ENCODE peak calls at places on chromosomes 11 and 22, in ten cellular contexts. R is transverse colon; G is CD4-positive, CD25-positive, alpha-beta regulatory T cell; H is AG04450; Q is adrenal gland; M is right lobe of liver; I is psoas muscle; X is CD8-positive, alpha-beta T cell; E is dorsolateral prefrontal cortex; P is suprapubic skin. B is an unnamed sample.

GRCh38 chr22:17880020-17880419 is 105.8 kb upstream of the BID start:
- DNase-seq in R (no peak), G (no peak), H (no peak), Q (no peak), M (no peak), I (no peak), X (no peak), E (no peak), P (no peak), B (no peak)

GRCh38 chr11:130638048-130638447 is 189.6 kb downstream of the ADAMTS15 start:
- DNase-seq in R (no peak), G (no peak), H (no peak), Q (no peak), M (no peak), I (no peak), X (no peak), E (no peak), P (no peak), B (no peak)

GRCh38 chr11:103091024-103091423 is 936 bp downstream of the DCUN1D5 start:
- DNase-seq in R (no peak), G (no peak), H (no peak), Q (no peak), M (no peak), I (no peak), X (no peak), E (no peak), P (no peak), B (no peak)

GRCh38 chr11:13786688-13787087 is 118.2 kb downstream of the FAR1 start:
- DNase-seq in R (no peak), G (no peak), H (no peak), Q (no peak), M (no peak), I (no peak), X (no peak), E (no peak), P (no peak), B (no peak)

GRCh38 chr22:29004647-29005371 is 56.8 kb downstream of the C22orf31 start:
- DNase-seq in R (peak; percentile 60), G (no peak), H (no peak), Q (peak; percentile 59), M (peak; percentile 70), I (peak; percentile 62), X (no peak), E (peak; percentile 53), P (no peak), B (peak; percentile 73)

GRCh38 chr11:132278801-132279574 is 908.6 kb downstream of the NTM start:
- DNase-seq in R (no peak), G (no peak), H (peak; percentile 15), Q (no peak), M (no peak), I (no peak), X (no peak), E (no peak), P (no peak), B (no peak)

GRCh38 chr11:81237139-81237538 is 1496.5 kb downstream of the FAM181B start:
- DNase-seq in R (no peak), G (no peak), H (no peak), Q (peak; percentile 22), M (no peak), I (no peak), X (no peak), E (no peak), P (no peak), B (no peak)

GRCh38 chr22:31750365-31751284 is 693 bp upstream of the PRR14L start:
- DNase-seq in R (no peak), G (no peak), H (no peak), Q (no peak), M (no peak), I (no peak), X (no peak), E (no peak), P (no peak), B (no peak)

DNA sequence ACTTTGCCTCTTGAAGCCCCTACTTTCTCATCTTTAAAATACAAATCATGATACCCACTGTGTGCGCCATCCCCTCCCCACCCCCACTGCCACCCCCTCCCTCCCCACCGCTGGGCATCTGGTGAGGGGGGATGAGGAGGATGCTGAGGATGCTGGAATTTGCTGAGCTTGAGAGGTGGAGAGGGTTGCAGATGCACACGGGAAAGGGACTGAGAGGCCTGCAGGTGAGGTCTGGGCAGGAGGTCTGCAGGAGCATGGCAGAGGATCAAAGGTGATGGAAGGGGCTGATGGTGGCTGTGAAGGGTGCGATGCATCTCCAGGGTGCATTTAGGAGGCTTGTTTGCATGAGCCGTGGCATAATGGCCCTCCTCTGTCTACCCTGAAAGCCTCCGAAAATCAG is 7.6 kb upstream of the TBC1D22A start:
- DNase-seq in R (no peak), G (no peak), H (no peak), Q (no peak), M (no peak), I (no peak), X (no peak), E (no peak), P (no peak), B (no peak)
- H3K27ac ChIP-seq in R (peak overlapping the region; percentile 89), G (no peak overlapping the region), H (peak overlapping the region; percentile 92), Q (peak overlapping the region; percentile 91), M (peak overlapping the region; percentile 91), I (peak overlapping the region; percentile 99), X (no peak overlapping the region), E (peak overlapping the region; percentile 61), P (peak overlapping the region; percentile 93), B (peak overlapping the region; percentile 83)

GRCh38 chr22:46077669-46078099 is 72.6 kb upstream of the PPARA start:
- DNase-seq in R (peak; percentile 8), G (no peak), H (no peak), Q (no peak), M (peak; percentile 33), I (peak; percentile 61), X (no peak), E (no peak), P (no peak), B (peak; percentile 9)

GRCh38 chr22:46079861-46080821 is 70.2 kb upstream of the PPARA start:
- DNase-seq in R (peak; percentile 60), G (no peak), H (no peak), Q (no peak), M (peak; percentile 51), I (peak; percentile 92), X (no peak), E (peak; percentile 92), P (peak; percentile 89), B (peak; percentile 88)

GRCh38 chr22:46076651-46077339 is 73.5 kb upstream of the PPARA start:
- DNase-seq in R (peak; percentile 28), G (no peak), H (no peak), Q (no peak), M (peak; percentile 67), I (peak; percentile 74), X (no peak), E (peak; percentile 56), P (peak; percentile 83), B (peak; percentile 68)

GRCh38 chr22:46079093-46079860 is 71.0 kb upstream of the PPARA start:
- DNase-seq in R (peak; percentile 7), G (no peak), H (no peak), Q (no peak), M (peak; percentile 46), I (peak; percentile 55), X (no peak), E (peak; percentile 40), P (peak; percentile 76), B (no peak)

DNA sequence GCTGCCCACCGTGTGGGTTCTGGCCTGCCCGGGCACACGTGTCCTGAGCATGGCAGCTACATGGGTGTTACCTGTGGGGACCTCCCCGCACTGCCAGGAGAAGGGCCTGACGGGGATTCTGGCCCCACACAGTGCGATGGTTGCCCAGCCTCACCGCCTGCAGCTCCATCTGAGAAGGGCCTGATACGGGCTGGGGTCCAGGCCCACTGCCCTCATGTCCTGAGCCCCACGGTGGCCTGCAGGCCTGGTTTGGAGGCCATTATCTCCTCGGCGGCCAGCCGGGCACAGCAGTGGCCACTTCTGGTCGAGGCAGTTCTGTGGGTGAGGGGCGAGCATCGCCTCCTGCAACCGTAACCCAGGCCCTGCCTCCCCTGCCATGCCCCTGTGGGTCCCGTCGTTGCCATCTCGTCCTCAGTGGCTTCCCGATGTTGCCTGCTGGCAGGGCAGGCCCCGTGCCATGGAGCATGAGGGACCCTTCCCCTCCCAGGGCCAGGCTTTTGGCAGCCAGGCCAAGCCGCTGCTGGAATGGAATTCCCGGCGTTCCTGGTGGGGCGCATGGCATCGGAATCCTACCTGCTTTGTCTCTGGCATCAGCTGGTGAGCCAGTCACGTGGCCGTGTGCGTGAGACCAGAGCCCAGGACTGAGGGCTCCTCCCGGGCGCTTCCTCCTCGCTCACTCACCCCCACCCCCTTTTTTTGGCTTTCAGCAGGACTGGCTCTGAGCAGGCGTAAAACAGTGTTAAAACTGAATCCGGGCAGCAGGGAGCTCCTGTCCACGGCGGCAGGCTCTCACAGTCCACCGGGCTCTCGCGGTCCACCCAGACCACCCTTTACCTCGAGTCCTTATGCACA is 71.9 kb upstream of the PPARA start:
- DNase-seq in R (peak; percentile 32), G (no peak), H (no peak), Q (peak; percentile 76), M (peak; percentile 75), I (peak; percentile 87), X (no peak), E (peak; percentile 75), P (peak; percentile 86), B (peak; percentile 85)
- H3K4me3 ChIP-seq in R (no peak overlapping the region), G (no peak overlapping the region), H (peak overlapping the region; percentile 18), Q (no peak overlapping the region), M (peak overlapping the region; percentile 13), I (peak overlapping the region; percentile 95), X (no peak overlapping the region), E (peak overlapping the region; percentile 95), P (peak overlapping the region; percentile 79), B (peak overlapping the region; percentile 87)

GRCh38 chr11:2445107-2445947 is 519 bp downstream of the KCNQ1 start:
- DNase-seq in R (no peak), G (no peak), H (no peak), Q (no peak), M (peak; percentile 44), I (peak; percentile 46), X (peak; percentile 29), E (no peak), P (no peak), B (no peak)

GRCh38 chr11:2443406-2443805 is 908 bp downstream of the TRPM5 start:
- DNase-seq in R (no peak), G (no peak), H (no peak), Q (no peak), M (peak; percentile 38), I (peak; percentile 2), X (no peak), E (no peak), P (no peak), B (peak; percentile 45)

GRCh38 chr11:2443881-2444300 is 423 bp downstream of the TRPM5 start:
- DNase-seq in R (peak; percentile 61), G (no peak), H (no peak), Q (no peak), M (peak; percentile 48), I (peak; percentile 35), X (no peak), E (no peak), P (no peak), B (no peak)

GRCh38 chr11:2445948-2446551 is 1.2 kb downstream of the KCNQ1 start:
- DNase-seq in R (peak; percentile 58), G (no peak), H (no peak), Q (peak; percentile 65), M (peak; percentile 49), I (peak; percentile 36), X (no peak), E (no peak), P (no peak), B (peak; percentile 77)

DNA sequence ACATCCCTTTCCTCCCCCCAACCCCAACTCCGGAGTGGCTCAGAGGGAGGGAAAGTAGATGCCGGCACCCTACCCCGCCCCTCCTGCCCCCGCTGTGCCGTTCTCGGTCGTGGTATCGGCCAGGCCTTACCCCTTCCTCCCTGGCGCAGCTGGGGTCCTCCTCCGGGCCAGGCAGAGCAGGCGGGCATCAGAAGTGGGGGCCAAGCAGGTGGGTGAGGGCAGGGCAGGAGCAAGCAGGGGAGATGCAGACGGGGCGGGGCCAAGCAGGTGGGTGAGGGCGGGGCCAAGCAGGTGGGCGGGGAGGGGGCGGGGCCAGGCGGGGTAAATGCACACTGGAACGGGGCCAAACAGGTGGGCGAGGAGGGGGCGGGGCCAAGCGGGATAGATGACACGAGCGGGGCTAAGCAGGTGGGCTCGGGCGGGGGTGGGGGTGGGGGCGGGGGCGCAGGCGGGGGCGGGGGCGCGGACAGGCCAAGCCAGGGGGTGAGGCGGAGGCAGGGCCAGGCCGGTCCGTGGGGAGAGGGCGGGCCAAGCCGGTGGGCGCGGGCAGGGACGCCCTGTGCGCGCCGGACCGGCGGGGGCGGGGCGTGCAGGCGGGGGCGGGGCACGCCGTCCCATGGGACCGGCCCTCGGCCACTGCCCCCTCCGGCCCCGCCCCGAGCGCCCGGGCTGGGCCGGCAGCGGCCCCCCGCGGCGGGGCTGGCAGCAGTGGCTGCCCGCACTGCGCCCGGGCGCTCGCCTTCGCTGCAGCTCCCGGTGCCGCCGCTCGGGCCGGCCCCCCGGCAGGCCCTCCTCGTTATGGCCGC is at the start of the genes KCNQ1 and TRPM5:
- DNase-seq in R (peak; percentile 87), G (peak; percentile 69), H (no peak), Q (peak; percentile 82), M (peak; percentile 54), I (peak; percentile 61), X (peak; percentile 80), E (no peak), P (no peak), B (peak; percentile 89)
- H3K27ac ChIP-seq in R (peak within 1 kb of the TSS; percentile 48), G (peak within 1 kb of the TSS; percentile 33), H (no peak within 1 kb of the TSS), Q (peak within 1 kb of the TSS; percentile 75), M (no peak within 1 kb of the TSS), I (no peak within 1 kb of the TSS), X (peak within 1 kb of the TSS; percentile 35), E (no peak within 1 kb of the TSS), P (no peak within 1 kb of the TSS), B (peak within 1 kb of the TSS; percentile 55)

DNA sequence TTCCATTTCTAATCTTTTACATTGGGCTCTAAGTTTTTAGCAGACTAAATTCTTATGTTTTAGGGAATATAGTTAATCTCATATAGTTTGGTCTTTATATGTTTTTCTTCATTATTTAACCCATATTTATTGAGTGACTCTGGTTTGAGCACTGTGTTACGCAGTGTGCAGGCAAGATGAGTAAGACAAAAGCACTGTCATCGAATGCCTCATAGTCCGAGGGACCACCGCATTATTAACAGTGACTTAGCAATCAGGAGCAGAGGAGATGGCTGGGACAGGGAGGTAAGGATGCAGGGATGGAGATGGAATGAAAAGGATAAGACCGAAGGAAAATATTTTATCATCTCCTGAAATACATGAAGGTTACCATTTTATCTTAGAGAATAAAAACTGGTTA is 65.2 kb upstream of the CTSC start:
- DNase-seq in R (no peak), G (no peak), H (no peak), Q (no peak), M (no peak), I (no peak), X (no peak), E (no peak), P (no peak), B (no peak)
- H3K4me3 ChIP-seq in R (no peak overlapping the region), G (no peak overlapping the region), H (no peak overlapping the region), Q (no peak overlapping the region), M (no peak overlapping the region), I (no peak overlapping the region), X (no peak overlapping the region), E (no peak overlapping the region), P (no peak overlapping the region), B (no peak overlapping the region)